ENCODE peak calls at places on chromosome 2, in eight cellular contexts. R is endothelial cell of umbilical vein, T is cardiac fibroblast, Y is GM23338, L is BE2C, W is AG10803, X is neural progenitor cell, F is HFF-Myc. K is an unnamed sample.

GRCh38 chr2:87996570-87996969 is 19.8 kb downstream of the RNU2-63P start:
- DNase-seq in W (no peak), F (no peak), L (no peak), Y (no peak), R (no peak), T (no peak), X (no peak), K (no peak)

GRCh38 chr2:1586946-1587840 is 157.1 kb downstream of the PXDN start:
- DNase-seq in W (no peak), L (no peak), F (no peak), X (no peak), R (no peak), T (peak), Y (no peak), K (no peak)

GRCh38 chr2:98768765-98769476 is 38.0 kb upstream of the MGAT4A start:
- DNase-seq in W (no peak), Y (no peak), X (no peak), R (peak), L (no peak), T (peak), F (no peak), K (peak)

GRCh38 chr2:60337142-60337497 is 216.3 kb downstream of the BCL11A start:
- DNase-seq in R (no peak), L (no peak), T (no peak), Y (peak), W (peak), X (peak), F (no peak), K (no peak)

GRCh38 chr2:105406221-105406620 is 7.4 kb upstream of the FHL2 start:
- DNase-seq in R (peak), T (peak), L (peak), W (peak), F (no peak), Y (no peak), X (no peak), K (peak)

GRCh38 chr2:111161971-111162370 is 41.3 kb downstream of the BCL2L11 start:
- DNase-seq in R (peak), F (no peak), W (no peak), L (no peak), Y (no peak), X (no peak), T (no peak), K (no peak)

GRCh38 chr2:223969856-223970255 is 12.6 kb downstream of the MRPL44 start:
- DNase-seq in Y (no peak), L (no peak), X (no peak), W (peak), F (no peak), T (no peak), R (no peak), K (no peak)

GRCh38 chr2:157540102-157540501 is 88.6 kb downstream of the ACVR1C start:
- DNase-seq in X (no peak), Y (no peak), F (no peak), W (no peak), R (no peak), L (no peak), T (no peak), K (no peak)

GRCh38 chr2:143936758-143937562 is 583.0 kb downstream of the ZEB2 start:
- DNase-seq in W (peak), X (peak), F (no peak), Y (peak), R (peak), L (peak), T (peak), K (peak)

GRCh38 chr2:215751200-215751910 is 262.0 kb downstream of the MREG start:
- DNase-seq in R (no peak), F (peak), Y (no peak), W (peak), T (peak), L (no peak), X (no peak), K (peak)

GRCh38 chr2:239465017-239466001 is 64.5 kb upstream of the HDAC4 start:
- DNase-seq in F (no peak), R (no peak), L (no peak), Y (no peak), T (peak), W (peak), X (no peak), K (no peak)

GRCh38 chr2:76008001-76008702 is 297.4 kb upstream of the GCFC2 start:
- DNase-seq in T (no peak), W (no peak), X (peak), F (no peak), R (no peak), L (peak), Y (peak), K (no peak)

GRCh38 chr2:69789129-69789528 is 40.3 kb upstream of the GMCL1 start:
- DNase-seq in W (peak), R (no peak), L (no peak), T (peak), X (no peak), F (no peak), Y (peak), K (peak)

GRCh38 chr2:75233965-75234364 is 34.6 kb upstream of the TACR1 start:
- DNase-seq in F (no peak), R (no peak), T (no peak), W (no peak), Y (no peak), X (no peak), L (no peak), K (no peak)

GRCh38 chr2:199903111-199903510 is 8.0 kb upstream of the C2orf69 start:
- DNase-seq in T (no peak), W (no peak), L (peak), R (no peak), X (no peak), F (no peak), Y (no peak), K (peak)

GRCh38 chr2:172701250-172701649 is 34.4 kb upstream of the RAPGEF4 start:
- DNase-seq in F (peak), R (peak), W (peak), X (no peak), L (no peak), T (peak), Y (no peak), K (peak)

GRCh38 chr2:42726680-42727079 is 37.3 kb downstream of the OXER1 start:
- DNase-seq in W (no peak), L (no peak), T (no peak), R (no peak), X (no peak), Y (no peak), F (no peak), K (no peak)

DNA sequence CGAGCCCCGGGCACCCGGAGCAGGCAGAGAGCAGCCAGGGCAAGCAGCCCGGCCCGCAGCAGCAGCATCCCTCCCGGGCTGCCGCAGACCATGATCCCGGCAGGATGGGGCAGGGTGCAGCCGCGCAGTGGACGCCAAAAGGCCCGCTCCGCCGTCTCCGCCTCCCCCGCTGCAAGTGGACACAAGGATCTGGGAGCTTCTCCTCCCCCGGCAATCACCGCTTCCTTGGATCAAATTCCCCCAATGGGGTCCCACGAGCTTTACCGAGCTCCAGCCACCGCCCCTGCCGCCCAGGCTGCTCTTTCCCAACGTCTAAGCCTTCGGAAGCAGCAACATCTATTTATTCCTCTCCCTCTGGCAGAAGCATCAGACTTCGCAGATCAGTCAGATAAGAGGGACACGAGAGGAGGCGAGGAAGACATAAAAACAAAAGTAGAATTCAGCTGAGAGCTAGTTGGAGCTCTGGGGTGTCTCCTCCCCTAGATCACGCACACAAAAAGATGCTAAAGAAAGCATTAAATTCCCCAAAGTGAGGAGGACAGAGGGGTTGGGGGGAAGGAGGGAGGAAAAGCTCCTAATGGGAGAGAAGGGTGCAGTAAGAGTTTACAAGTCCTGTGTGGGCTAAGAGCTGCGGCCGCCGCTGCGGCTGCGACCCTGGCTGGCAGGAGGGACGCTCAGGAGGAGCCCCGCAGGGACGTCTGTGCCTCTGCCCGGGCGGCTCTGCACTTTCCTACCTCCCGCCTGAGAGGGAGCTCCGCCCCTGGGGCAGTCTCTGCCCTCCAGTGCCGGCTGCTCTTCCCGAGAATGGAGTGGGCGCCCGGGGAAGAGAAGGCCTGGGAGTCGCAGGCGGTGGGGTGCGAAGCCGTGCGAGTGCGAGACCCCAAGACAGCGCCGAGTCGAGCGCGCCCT is at the start of gene FRZB:
- DNase-seq in R (peak), F (no peak), T (peak), X (peak), W (peak), L (peak), Y (peak), K (peak)
- H3K4me3 ChIP-seq in R (peak), F (peak), T (peak), X (peak), W (peak), L (peak), Y (peak), K (peak)

GRCh38 chr2:129367118-129367517 is 612.3 kb upstream of the RAB6C start:
- DNase-seq in Y (no peak), L (no peak), W (no peak), F (no peak), R (no peak), T (no peak), X (peak), K (no peak)
- TF ChIP-seq CTCF in Y (no peak), L (no peak), W (no peak), F (no peak), R (no peak), T (no peak), X (no peak), K (no peak)

DNA sequence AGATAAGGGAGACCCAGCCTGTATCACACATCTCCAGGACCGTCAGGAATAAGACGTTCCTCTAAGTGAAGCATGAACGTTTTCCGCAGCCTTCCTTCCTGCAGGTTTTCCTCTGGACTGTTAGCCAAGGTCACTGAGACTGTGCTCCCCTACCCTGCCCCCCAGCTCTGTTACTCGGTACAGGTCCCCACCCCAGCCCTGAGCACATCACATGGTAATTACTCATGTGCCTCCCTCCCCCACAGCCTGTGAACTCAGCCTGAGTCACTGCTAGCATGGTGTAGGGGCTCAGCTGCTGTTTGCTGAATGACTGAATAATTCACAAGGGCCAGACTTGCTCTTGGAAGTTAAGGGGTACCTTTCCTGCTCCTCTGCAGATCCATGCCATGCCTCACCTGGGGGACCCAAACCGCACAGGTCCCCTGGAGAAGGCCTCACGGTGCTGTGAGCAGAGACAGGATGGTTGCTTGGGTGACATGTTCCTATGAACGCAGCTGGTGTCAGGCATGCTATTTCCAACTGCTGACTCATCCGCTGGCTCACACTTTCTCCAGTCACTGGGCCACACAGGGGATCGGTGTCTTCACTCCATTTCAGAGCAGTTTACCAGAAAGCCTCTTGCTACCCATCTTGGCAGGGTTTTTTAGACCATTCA is 88.2 kb downstream of the PLB1 start:
- DNase-seq in W (peak), L (peak), R (peak), X (no peak), Y (no peak), T (peak), F (peak), K (peak)
- H3K4me3 ChIP-seq in W (peak), L (no peak), R (no peak), X (no peak), Y (no peak), T (peak), F (peak), K (peak)

GRCh38 chr2:24228470-24228869 is 53.6 kb downstream of the FAM228A start:
- DNase-seq in X (no peak), W (no peak), T (peak), R (peak), F (no peak), L (no peak), Y (peak), K (peak)
- TF ChIP-seq CTCF in X (peak), W (peak), T (peak), R (peak), F (peak), L (peak), Y (peak), K (peak)

GRCh38 chr2:96870631-96871255 is 863 bp upstream of the SEMA4C start:
- DNase-seq in T (no peak), W (no peak), Y (peak), L (no peak), R (peak), X (no peak), F (no peak), K (no peak)
- H3K4me3 ChIP-seq in T (peak), W (peak), Y (peak), L (no peak), R (no peak), X (peak), F (peak), K (peak)

GRCh38 chr2:226802573-226802972 is 3.0 kb upstream of the IRS1 start:
- DNase-seq in F (no peak), R (peak), L (no peak), X (peak), T (peak), Y (peak), W (peak), K (peak)
- TF ChIP-seq CTCF in F (peak), R (peak), L (peak), X (peak), T (peak), Y (peak), W (peak), K (peak)

GRCh38 chr2:227867386-227867785 is 4.0 kb upstream of the DAW1 start:
- DNase-seq in T (no peak), X (no peak), L (no peak), F (no peak), W (no peak), R (no peak), Y (no peak), K (no peak)

GRCh38 chr2:227872676-227873075 is 1.2 kb downstream of the DAW1 start:
- DNase-seq in R (no peak), F (no peak), Y (no peak), L (no peak), W (no peak), X (no peak), T (no peak), K (no peak)

GRCh38 chr2:227876536-227876882 is 5.1 kb downstream of the DAW1 start:
- DNase-seq in X (no peak), F (no peak), Y (no peak), R (no peak), L (no peak), W (no peak), T (no peak), K (peak)

GRCh38 chr2:227870710-227871374 is 589 bp upstream of the DAW1 start:
- DNase-seq in L (no peak), Y (peak), T (peak), X (no peak), F (no peak), R (peak), W (peak), K (peak)

DNA sequence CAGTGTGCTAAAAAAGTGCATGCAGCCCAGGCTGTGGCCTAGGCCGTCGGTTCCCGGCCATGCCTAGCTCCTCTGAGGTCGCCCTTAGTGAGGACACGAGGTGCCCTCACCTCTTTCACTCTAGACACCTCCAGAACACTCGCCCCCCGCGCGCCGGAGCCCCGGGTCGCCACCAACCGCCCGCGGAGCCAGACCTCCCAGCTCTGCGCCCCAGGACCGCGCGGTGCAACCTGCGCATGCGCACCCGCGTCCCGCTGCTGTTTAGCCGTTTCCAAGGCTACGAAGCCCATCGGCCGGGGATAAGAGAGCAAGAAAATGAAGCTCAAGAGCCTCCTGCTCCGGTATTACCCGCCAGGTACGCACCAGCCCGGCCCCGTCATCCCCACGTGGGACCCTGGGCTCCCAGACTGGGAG is at the start of gene DAW1:
- DNase-seq in R (peak), X (no peak), Y (peak), L (peak), F (peak), T (peak), W (peak), K (peak)
- H3K4me3 ChIP-seq in R (peak), X (no peak), Y (peak), L (peak), F (peak), T (peak), W (peak), K (peak)

GRCh38 chr2:101038455-101039255 is 36.6 kb downstream of the RPL31 start:
- DNase-seq in Y (peak), W (peak), L (peak), F (no peak), T (peak), R (peak), X (no peak), K (peak)
- TF ChIP-seq CTCF in Y (peak), W (peak), L (peak), F (peak), T (peak), R (peak), X (peak), K (peak)

K was measured in fibroblast of pulmonary artery.